ENCODE peak calls at places on chromosomes 12 and 14, in six cellular contexts. L is adrenal gland, B is heart right ventricle, G is DND-41, T is fibroblast of lung, W is uterus. K is an unnamed sample.

GRCh38 chr12:49952396-49953055 is 2.0 kb downstream of the AQP2 start:
- DNase-seq in L (no peak), B (no peak), G (no peak), T (no peak), W (no peak), K (no peak)

GRCh38 chr12:48880647-48881046 is 15.0 kb upstream of the RND1 start:
- DNase-seq in L (no peak), B (no peak), G (no peak), T (no peak), W (no peak), K (no peak)

GRCh38 chr14:65131176-65131765 is 29.0 kb upstream of the MAX start:
- DNase-seq in L (no peak), B (no peak), G (no peak), T (peak; percentile 6), W (no peak), K (no peak)

GRCh38 chr12:75444444-75445136 is 36.0 kb upstream of the GLIPR1 start:
- DNase-seq in L (peak; percentile 73), B (no peak), G (peak; percentile 32), T (peak; percentile 59), W (no peak), K (no peak)

GRCh38 chr14:51653096-51653814 is 1.5 kb downstream of the FRMD6 start:
- DNase-seq in L (no peak), B (no peak), G (peak; percentile 50), T (peak; percentile 89), W (no peak), K (no peak)

GRCh38 chr12:106321139-106321850 is 18.8 kb downstream of the TCP11L2 start:
- DNase-seq in L (no peak), B (no peak), G (no peak), T (no peak), W (no peak), K (no peak)

GRCh38 chr12:100986595-100987547 is 192.3 kb downstream of the ANO4 start:
- DNase-seq in L (no peak), B (no peak), G (no peak), T (peak; percentile 38), W (no peak), K (no peak)

GRCh38 chr14:96827310-96827709 is 30.1 kb downstream of the VRK1 start:
- DNase-seq in L (no peak), B (no peak), G (no peak), T (no peak), W (no peak), K (no peak)

GRCh38 chr14:105153331-105153731 is 15.2 kb downstream of the JAG2 start:
- DNase-seq in L (peak; percentile 19), B (peak; percentile 68), G (no peak), T (no peak), W (no peak), K (no peak)

GRCh38 chr12:82694970-82695369 is 8.3 kb downstream of the TMTC2 start:
- DNase-seq in L (no peak), B (no peak), G (no peak), T (peak; percentile 33), W (no peak), K (no peak)

GRCh38 chr12:15933751-15934150 is 22.6 kb downstream of the DERA start:
- DNase-seq in L (no peak), B (no peak), G (no peak), T (no peak), W (no peak), K (no peak)

GRCh38 chr14:105439710-105440553 is 20.3 kb downstream of the MTA1 start:
- DNase-seq in L (no peak), B (peak; percentile 21), G (no peak), T (no peak), W (no peak), K (no peak)

GRCh38 chr12:128818065-128819022 is 5.4 kb downstream of the SLC15A4 start:
- DNase-seq in L (no peak), B (no peak), G (no peak), T (peak; percentile 20), W (no peak), K (no peak)
- H3K27ac ChIP-seq in L (peak overlapping the region; percentile 76), B (peak overlapping the region; percentile 84), G (no peak overlapping the region), T (peak overlapping the region; percentile 64), W (peak overlapping the region; percentile 39), K (peak overlapping the region; percentile 15)

GRCh38 chr12:102702447-102703114 is 214.5 kb downstream of the PAH start:
- DNase-seq in L (peak; percentile 65), B (no peak), G (peak; percentile 27), T (peak; percentile 65), W (peak; percentile 31), K (no peak)
- TF ChIP-seq CTCF in L (peak; percentile 59), B (peak; percentile 53), G (peak; percentile 43), T (peak; percentile 43), W (peak; percentile 33), K (no peak)

DNA sequence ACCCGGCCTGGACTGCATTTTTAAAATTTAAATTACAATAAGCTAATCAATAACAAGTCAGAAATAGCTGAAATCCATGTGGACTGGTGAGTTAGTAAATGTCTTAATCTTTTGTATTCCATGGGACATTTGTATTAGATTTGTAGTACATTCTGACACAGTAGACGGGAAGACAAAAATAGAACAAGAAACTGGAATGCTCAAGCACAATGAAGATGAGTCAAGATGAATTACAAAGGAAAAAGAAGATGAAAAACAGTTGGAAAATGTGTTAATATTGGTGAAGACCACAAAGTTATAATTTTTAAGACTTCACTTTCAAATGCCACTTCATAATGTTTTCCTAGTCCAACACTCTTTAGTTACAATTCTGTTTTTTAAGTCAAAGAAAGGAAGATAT is 97.8 kb upstream of the FERMT2 start:
- DNase-seq in L (no peak), B (no peak), G (no peak), T (no peak), W (no peak), K (no peak)
- H3K36me3 ChIP-seq in L (no peaks in the 10 kb centered on the region), B (no peaks in the 10 kb centered on the region), G (peaks cover 75% of the 10 kb centered on the region), T (no peaks in the 10 kb centered on the region), W (no peaks in the 10 kb centered on the region), K (peaks cover 4% of the 10 kb centered on the region)

DNA sequence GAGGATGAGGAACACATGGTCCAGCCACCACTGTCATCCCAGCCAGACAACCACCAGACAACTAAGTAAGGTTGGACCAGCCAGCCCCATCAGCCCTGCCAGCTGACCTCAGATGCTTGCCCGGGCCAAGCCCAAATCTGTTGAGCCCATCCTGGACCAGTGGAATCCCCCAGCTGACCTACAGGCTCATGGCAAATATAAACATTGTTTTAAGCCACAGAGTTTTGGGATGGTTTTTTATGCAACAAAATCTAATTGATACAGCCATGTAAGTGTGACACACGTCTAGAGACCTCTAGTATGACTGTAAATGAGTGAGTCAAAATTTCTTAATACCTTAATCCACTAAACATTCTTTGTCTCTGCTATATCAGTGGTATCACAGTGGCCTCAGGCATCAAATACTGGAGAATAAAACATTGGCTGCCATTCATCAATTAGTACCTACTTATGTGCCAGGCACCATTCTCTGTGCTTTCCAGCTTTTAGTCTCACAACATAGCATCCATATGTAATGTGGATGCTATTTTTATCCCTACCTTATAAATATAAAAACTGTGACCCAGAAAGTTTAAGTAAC is 24.2 kb upstream of the NT5DC3 start:
- DNase-seq in L (no peak), B (no peak), G (no peak), T (no peak), W (no peak), K (no peak)
- H3K27ac ChIP-seq in L (no peak overlapping the region), B (no peak overlapping the region), G (no peak overlapping the region), T (no peak overlapping the region), W (no peak overlapping the region), K (no peak overlapping the region)

DNA sequence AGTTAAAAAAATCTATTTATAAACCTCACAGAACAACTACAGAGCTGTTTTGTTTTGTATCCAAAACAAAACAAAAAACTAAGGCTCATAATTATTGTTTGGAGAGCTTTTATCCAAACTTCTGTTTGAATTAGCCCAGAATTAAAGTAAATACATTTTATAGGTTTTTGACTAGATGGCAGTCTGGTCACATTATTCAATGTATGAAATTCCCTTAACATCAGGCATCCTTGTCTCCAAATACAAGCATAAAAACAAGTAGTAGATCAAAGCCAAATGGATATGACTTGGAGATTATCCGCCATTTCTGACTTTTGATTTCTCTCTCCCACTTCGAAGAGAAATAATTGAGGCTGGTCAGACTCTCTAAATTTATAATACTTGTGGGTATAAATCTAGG is 63.5 kb downstream of the SLC38A1 start:
- DNase-seq in L (no peak), B (no peak), G (no peak), T (peak; percentile 26), W (no peak), K (no peak)
- TF ChIP-seq CTCF in L (no peak), B (no peak), G (no peak), T (no peak), W (no peak), K (no peak)